ENCODE peak calls at places on chromosomes 11 and 22, in nine cellular contexts. H is stimulated activated CD4-positive, alpha-beta T cell treated with anti-CD3 and anti-CD28 coated beads, Interleukin-2, amount 100 ng/mL, for 24 hours; D is hepatocyte; P is fibroblast of mammary gland; Q is AG08395; J is naive thymus-derived CD4-positive, alpha-beta T cell; V is lung microvascular endothelial cell; K is AG04450; Z is mesenteric fat pad. C is an unnamed sample.
A peak's percentile ranks its signal among the peaks of the same experiment; 100 is the strongest.

GRCh38 chr11:128135451-128135850 is 451.9 kb downstream of the ETS1 start:
- DNase-seq in H (no peak), D (no peak), P (no peak), Q (no peak), J (no peak), V (no peak), K (no peak), Z (no peak), C (no peak)

GRCh38 chr11:131534031-131534430 is 163.6 kb downstream of the NTM start:
- DNase-seq in H (no peak), D (no peak), P (no peak), Q (no peak), J (no peak), V (no peak), K (no peak), Z (no peak), C (no peak)

GRCh38 chr11:64854534-64855502 is 10.4 kb upstream of the CDC42BPG start:
- DNase-seq in H (peak; percentile 55), D (peak; percentile 81), P (peak; percentile 93), Q (peak; percentile 97), J (no peak), V (peak; percentile 95), K (peak; percentile 60), Z (peak; percentile 94), C (peak; percentile 97)

GRCh38 chr22:22798716-22799115 is 88.9 kb upstream of the IGLL5 start:
- DNase-seq in H (no peak), D (no peak), P (no peak), Q (no peak), J (no peak), V (no peak), K (no peak), Z (no peak), C (no peak)

GRCh38 chr22:39349967-39350802 is at the start of gene SYNGR1:
- DNase-seq in H (no peak), D (peak; percentile 46), P (no peak), Q (peak; percentile 39), J (no peak), V (no peak), K (no peak), Z (no peak), C (no peak)

GRCh38 chr22:44309647-44310046 is 3.1 kb downstream of the SHISAL1 start:
- DNase-seq in H (no peak), D (no peak), P (peak; percentile 30), Q (no peak), J (no peak), V (no peak), K (no peak), Z (no peak), C (no peak)

GRCh38 chr22:44438056-44438455 is 60.0 kb downstream of the RTL6 start:
- DNase-seq in H (no peak), D (no peak), P (no peak), Q (no peak), J (no peak), V (no peak), K (no peak), Z (peak; percentile 71), C (peak; percentile 60)

GRCh38 chr22:32401486-32401885 is 10.6 kb downstream of the RTCB start:
- DNase-seq in H (no peak), D (no peak), P (no peak), Q (no peak), J (no peak), V (no peak), K (no peak), Z (no peak), C (no peak)

GRCh38 chr11:128648711-128649110 is 45.2 kb upstream of the FLI1 start:
- DNase-seq in H (no peak), D (no peak), P (no peak), Q (no peak), J (no peak), V (no peak), K (no peak), Z (no peak), C (no peak)

GRCh38 chr11:89015614-89016013 is 50.2 kb downstream of the GRM5 start:
- DNase-seq in H (no peak), D (no peak), P (no peak), Q (no peak), J (no peak), V (no peak), K (no peak), Z (no peak), C (no peak)

GRCh38 chr11:128156486-128156885 is 430.9 kb downstream of the ETS1 start:
- DNase-seq in H (no peak), D (no peak), P (no peak), Q (no peak), J (no peak), V (no peak), K (no peak), Z (no peak), C (no peak)

GRCh38 chr22:44336962-44337657 is 24.4 kb upstream of the SHISAL1 start:
- DNase-seq in H (no peak), D (no peak), P (no peak), Q (no peak), J (no peak), V (no peak), K (no peak), Z (no peak), C (no peak)

GRCh38 chr11:6635082-6635932 is 16.1 kb upstream of the TPP1 start:
- DNase-seq in H (no peak), D (peak; percentile 51), P (peak; percentile 81), Q (peak; percentile 14), J (no peak), V (peak; percentile 98), K (no peak), Z (no peak), C (no peak)

GRCh38 chr11:133971871-133972270 is 15.1 kb upstream of the IGSF9B start:
- DNase-seq in H (no peak), D (no peak), P (no peak), Q (no peak), J (no peak), V (no peak), K (no peak), Z (no peak), C (no peak)

GRCh38 chr22:44289429-44290171 is 23.2 kb downstream of the SHISAL1 start:
- DNase-seq in H (no peak), D (no peak), P (peak; percentile 27), Q (peak; percentile 77), J (no peak), V (no peak), K (peak; percentile 11), Z (no peak), C (no peak)

GRCh38 chr11:72308226-72309073 is 64.5 kb upstream of the PHOX2A start:
- DNase-seq in H (no peak), D (peak; percentile 80), P (peak; percentile 97), Q (peak; percentile 84), J (no peak), V (peak; percentile 59), K (peak; percentile 91), Z (no peak), C (no peak)

GRCh38 chr11:100637706-100638105 is 49.4 kb upstream of the ARHGAP42 start:
- DNase-seq in H (no peak), D (no peak), P (no peak), Q (no peak), J (no peak), V (no peak), K (no peak), Z (no peak), C (no peak)

GRCh38 chr11:2481253-2481652 is 36.4 kb downstream of the KCNQ1 start:
- DNase-seq in H (peak; percentile 17), D (no peak), P (no peak), Q (no peak), J (no peak), V (no peak), K (no peak), Z (no peak), C (no peak)

GRCh38 chr11:72228229-72228843 is 3.8 kb downstream of the INPPL1 start:
- DNase-seq in H (no peak), D (peak; percentile 11), P (peak; percentile 46), Q (no peak), J (no peak), V (no peak), K (no peak), Z (peak; percentile 88), C (peak; percentile 65)

GRCh38 chr22:37232140-37232998 is 11.7 kb downstream of the RAC2 start:
- DNase-seq in H (no peak), D (no peak), P (no peak), Q (no peak), J (no peak), V (no peak), K (no peak), Z (no peak), C (no peak)

GRCh38 chr11:126500981-126501380 is 145.5 kb downstream of the ST3GAL4 start:
- DNase-seq in H (no peak), D (no peak), P (no peak), Q (no peak), J (no peak), V (no peak), K (no peak), Z (peak; percentile 82), C (no peak)

GRCh38 chr22:43001271-43002197 is 13.4 kb downstream of the PACSIN2 start:
- DNase-seq in H (no peak), D (no peak), P (peak; percentile 47), Q (no peak), J (no peak), V (peak; percentile 43), K (no peak), Z (no peak), C (no peak)

GRCh38 chr22:48653929-48654328 is 1173.7 kb downstream of the BRD1 start:
- DNase-seq in H (no peak), D (no peak), P (no peak), Q (no peak), J (no peak), V (no peak), K (no peak), Z (no peak), C (no peak)

GRCh38 chr22:44590291-44590690 is 92.3 kb upstream of the RTL6 start:
- DNase-seq in H (no peak), D (no peak), P (no peak), Q (no peak), J (no peak), V (no peak), K (no peak), Z (no peak), C (no peak)